ENCODE peak calls at places on chromosomes 6 and 20, in eight cellular contexts. One of them, this sample, is unnamed.

GRCh38 chr6:169160091-169160854 is 93.4 kb downstream of the THBS2 start:
- DNase-seq in lower leg skin: no peak
- DNase-seq in stimulated activated CD4-positive, alpha-beta T cell treated with anti-CD3 and anti-CD28 coated beads, Interleukin-1b, Interleukin-23, amount 100 ng/mL, for 24 hours: no peak
- DNase-seq in ureter: peak
- DNase-seq in RWPE1: no peak
- DNase-seq in GDM1: no peak
- DNase-seq in NCI-H460: no peak
- DNase-seq in GM10248: no peak
- DNase-seq in this sample: no peak

GRCh38 chr6:75852721-75853120 is 103.7 kb downstream of the MYO6 start:
- DNase-seq in lower leg skin: no peak
- DNase-seq in stimulated activated CD4-positive, alpha-beta T cell treated with anti-CD3 and anti-CD28 coated beads, Interleukin-1b, Interleukin-23, amount 100 ng/mL, for 24 hours: no peak
- DNase-seq in ureter: no peak
- DNase-seq in RWPE1: no peak
- DNase-seq in GDM1: no peak
- DNase-seq in NCI-H460: peak
- DNase-seq in GM10248: no peak
- DNase-seq in this sample: no peak

GRCh38 chr20:38874460-38875169 is 51.6 kb upstream of the FAM83D start:
- DNase-seq in lower leg skin: no peak
- DNase-seq in stimulated activated CD4-positive, alpha-beta T cell treated with anti-CD3 and anti-CD28 coated beads, Interleukin-1b, Interleukin-23, amount 100 ng/mL, for 24 hours: no peak
- DNase-seq in ureter: no peak
- DNase-seq in RWPE1: no peak
- DNase-seq in GDM1: peak
- DNase-seq in NCI-H460: no peak
- DNase-seq in GM10248: no peak
- DNase-seq in this sample: no peak

GRCh38 chr6:151324079-151324825 is 67.1 kb downstream of the ZBTB2 start:
- DNase-seq in lower leg skin: peak
- DNase-seq in stimulated activated CD4-positive, alpha-beta T cell treated with anti-CD3 and anti-CD28 coated beads, Interleukin-1b, Interleukin-23, amount 100 ng/mL, for 24 hours: peak
- DNase-seq in ureter: peak
- DNase-seq in RWPE1: peak
- DNase-seq in GDM1: peak
- DNase-seq in NCI-H460: peak
- DNase-seq in GM10248: peak
- DNase-seq in this sample: peak

GRCh38 chr6:102798631-102799030 is 1405.1 kb downstream of the GRIK2 start:
- DNase-seq in lower leg skin: no peak
- DNase-seq in stimulated activated CD4-positive, alpha-beta T cell treated with anti-CD3 and anti-CD28 coated beads, Interleukin-1b, Interleukin-23, amount 100 ng/mL, for 24 hours: no peak
- DNase-seq in ureter: no peak
- DNase-seq in RWPE1: no peak
- DNase-seq in GDM1: no peak
- DNase-seq in NCI-H460: peak
- DNase-seq in GM10248: no peak
- DNase-seq in this sample: peak

GRCh38 chr6:136526196-136526930 is 23.9 kb downstream of the MAP7 start:
- DNase-seq in lower leg skin: peak
- DNase-seq in stimulated activated CD4-positive, alpha-beta T cell treated with anti-CD3 and anti-CD28 coated beads, Interleukin-1b, Interleukin-23, amount 100 ng/mL, for 24 hours: no peak
- DNase-seq in ureter: peak
- DNase-seq in RWPE1: no peak
- DNase-seq in GDM1: peak
- DNase-seq in NCI-H460: no peak
- DNase-seq in GM10248: peak
- DNase-seq in this sample: peak

GRCh38 chr20:45469336-45470261 is at the start of gene WFDC2:
- DNase-seq in lower leg skin: no peak
- DNase-seq in stimulated activated CD4-positive, alpha-beta T cell treated with anti-CD3 and anti-CD28 coated beads, Interleukin-1b, Interleukin-23, amount 100 ng/mL, for 24 hours: no peak
- DNase-seq in ureter: peak
- DNase-seq in RWPE1: no peak
- DNase-seq in GDM1: no peak
- DNase-seq in NCI-H460: no peak
- DNase-seq in GM10248: no peak
- DNase-seq in this sample: no peak

GRCh38 chr20:2671977-2672376 is 8.0 kb upstream of the IDH3B start:
- DNase-seq in lower leg skin: no peak
- DNase-seq in stimulated activated CD4-positive, alpha-beta T cell treated with anti-CD3 and anti-CD28 coated beads, Interleukin-1b, Interleukin-23, amount 100 ng/mL, for 24 hours: no peak
- DNase-seq in ureter: no peak
- DNase-seq in RWPE1: no peak
- DNase-seq in GDM1: no peak
- DNase-seq in NCI-H460: no peak
- DNase-seq in GM10248: no peak
- DNase-seq in this sample: peak

GRCh38 chr6:166076625-166077024 is 91.0 kb downstream of the TBXT start:
- DNase-seq in lower leg skin: no peak
- DNase-seq in stimulated activated CD4-positive, alpha-beta T cell treated with anti-CD3 and anti-CD28 coated beads, Interleukin-1b, Interleukin-23, amount 100 ng/mL, for 24 hours: no peak
- DNase-seq in ureter: no peak
- DNase-seq in RWPE1: no peak
- DNase-seq in GDM1: no peak
- DNase-seq in NCI-H460: no peak
- DNase-seq in GM10248: no peak
- DNase-seq in this sample: no peak

GRCh38 chr6:163398104-163398503 is 16.4 kb upstream of the QKI start:
- DNase-seq in lower leg skin: no peak
- DNase-seq in stimulated activated CD4-positive, alpha-beta T cell treated with anti-CD3 and anti-CD28 coated beads, Interleukin-1b, Interleukin-23, amount 100 ng/mL, for 24 hours: no peak
- DNase-seq in ureter: no peak
- DNase-seq in RWPE1: no peak
- DNase-seq in GDM1: no peak
- DNase-seq in NCI-H460: no peak
- DNase-seq in GM10248: no peak
- DNase-seq in this sample: no peak

GRCh38 chr6:131013495-131013894 is 49.5 kb downstream of the EPB41L2 start:
- DNase-seq in lower leg skin: no peak
- DNase-seq in stimulated activated CD4-positive, alpha-beta T cell treated with anti-CD3 and anti-CD28 coated beads, Interleukin-1b, Interleukin-23, amount 100 ng/mL, for 24 hours: no peak
- DNase-seq in ureter: no peak
- DNase-seq in RWPE1: no peak
- DNase-seq in GDM1: no peak
- DNase-seq in NCI-H460: no peak
- DNase-seq in GM10248: no peak
- DNase-seq in this sample: no peak

GRCh38 chr6:163147988-163148387 is 266.5 kb upstream of the QKI start:
- DNase-seq in lower leg skin: no peak
- DNase-seq in stimulated activated CD4-positive, alpha-beta T cell treated with anti-CD3 and anti-CD28 coated beads, Interleukin-1b, Interleukin-23, amount 100 ng/mL, for 24 hours: no peak
- DNase-seq in ureter: no peak
- DNase-seq in RWPE1: no peak
- DNase-seq in GDM1: no peak
- DNase-seq in NCI-H460: no peak
- DNase-seq in GM10248: no peak
- DNase-seq in this sample: no peak

GRCh38 chr6:134452901-134453300 is 135.0 kb upstream of the SGK1 start:
- DNase-seq in lower leg skin: no peak
- DNase-seq in stimulated activated CD4-positive, alpha-beta T cell treated with anti-CD3 and anti-CD28 coated beads, Interleukin-1b, Interleukin-23, amount 100 ng/mL, for 24 hours: no peak
- DNase-seq in ureter: no peak
- DNase-seq in RWPE1: peak
- DNase-seq in GDM1: no peak
- DNase-seq in NCI-H460: no peak
- DNase-seq in GM10248: no peak
- DNase-seq in this sample: no peak

GRCh38 chr6:165704001-165704748 is 41.1 kb upstream of the PDE10A start:
- DNase-seq in lower leg skin: peak
- DNase-seq in stimulated activated CD4-positive, alpha-beta T cell treated with anti-CD3 and anti-CD28 coated beads, Interleukin-1b, Interleukin-23, amount 100 ng/mL, for 24 hours: no peak
- DNase-seq in ureter: no peak
- DNase-seq in RWPE1: no peak
- DNase-seq in GDM1: no peak
- DNase-seq in NCI-H460: no peak
- DNase-seq in GM10248: no peak
- DNase-seq in this sample: peak

GRCh38 chr6:14510038-14510437 is 392.5 kb downstream of the CD83 start:
- DNase-seq in lower leg skin: no peak
- DNase-seq in stimulated activated CD4-positive, alpha-beta T cell treated with anti-CD3 and anti-CD28 coated beads, Interleukin-1b, Interleukin-23, amount 100 ng/mL, for 24 hours: no peak
- DNase-seq in ureter: no peak
- DNase-seq in RWPE1: no peak
- DNase-seq in GDM1: no peak
- DNase-seq in NCI-H460: no peak
- DNase-seq in GM10248: no peak
- DNase-seq in this sample: no peak

GRCh38 chr20:34045930-34046329 is 52.2 kb downstream of the RALY start:
- DNase-seq in lower leg skin: no peak
- DNase-seq in stimulated activated CD4-positive, alpha-beta T cell treated with anti-CD3 and anti-CD28 coated beads, Interleukin-1b, Interleukin-23, amount 100 ng/mL, for 24 hours: no peak
- DNase-seq in ureter: no peak
- DNase-seq in RWPE1: no peak
- DNase-seq in GDM1: no peak
- DNase-seq in NCI-H460: no peak
- DNase-seq in GM10248: no peak
- DNase-seq in this sample: no peak

GRCh38 chr6:167000759-167001158 is 1.6 kb downstream of the CEP43 start:
- DNase-seq in lower leg skin: no peak
- DNase-seq in stimulated activated CD4-positive, alpha-beta T cell treated with anti-CD3 and anti-CD28 coated beads, Interleukin-1b, Interleukin-23, amount 100 ng/mL, for 24 hours: no peak
- DNase-seq in ureter: no peak
- DNase-seq in RWPE1: no peak
- DNase-seq in GDM1: no peak
- DNase-seq in NCI-H460: no peak
- DNase-seq in GM10248: no peak
- DNase-seq in this sample: no peak

GRCh38 chr20:22449115-22449973 is 135.0 kb downstream of the FOXA2 start:
- DNase-seq in lower leg skin: no peak
- DNase-seq in stimulated activated CD4-positive, alpha-beta T cell treated with anti-CD3 and anti-CD28 coated beads, Interleukin-1b, Interleukin-23, amount 100 ng/mL, for 24 hours: no peak
- DNase-seq in ureter: no peak
- DNase-seq in RWPE1: no peak
- DNase-seq in GDM1: no peak
- DNase-seq in NCI-H460: no peak
- DNase-seq in GM10248: no peak
- DNase-seq in this sample: no peak

GRCh38 chr20:52731086-52731485 is 241.1 kb upstream of the TSHZ2 start:
- DNase-seq in lower leg skin: no peak
- DNase-seq in stimulated activated CD4-positive, alpha-beta T cell treated with anti-CD3 and anti-CD28 coated beads, Interleukin-1b, Interleukin-23, amount 100 ng/mL, for 24 hours: no peak
- DNase-seq in ureter: no peak
- DNase-seq in RWPE1: no peak
- DNase-seq in GDM1: no peak
- DNase-seq in NCI-H460: no peak
- DNase-seq in GM10248: no peak
- DNase-seq in this sample: no peak

GRCh38 chr6:142885182-142885867 is 59.7 kb downstream of the HIVEP2 start:
- DNase-seq in lower leg skin: no peak
- DNase-seq in stimulated activated CD4-positive, alpha-beta T cell treated with anti-CD3 and anti-CD28 coated beads, Interleukin-1b, Interleukin-23, amount 100 ng/mL, for 24 hours: peak
- DNase-seq in ureter: no peak
- DNase-seq in RWPE1: peak
- DNase-seq in GDM1: no peak
- DNase-seq in NCI-H460: peak
- DNase-seq in GM10248: peak
- DNase-seq in this sample: peak

GRCh38 chr6:132797975-132798819 is at the start of gene SLC18B1:
- DNase-seq in lower leg skin: peak
- DNase-seq in stimulated activated CD4-positive, alpha-beta T cell treated with anti-CD3 and anti-CD28 coated beads, Interleukin-1b, Interleukin-23, amount 100 ng/mL, for 24 hours: peak
- DNase-seq in ureter: peak
- DNase-seq in RWPE1: peak
- DNase-seq in GDM1: no peak
- DNase-seq in NCI-H460: no peak
- DNase-seq in GM10248: peak
- DNase-seq in this sample: peak

GRCh38 chr6:40936810-40937209 is 102.2 kb downstream of the UNC5CL start:
- DNase-seq in lower leg skin: no peak
- DNase-seq in stimulated activated CD4-positive, alpha-beta T cell treated with anti-CD3 and anti-CD28 coated beads, Interleukin-1b, Interleukin-23, amount 100 ng/mL, for 24 hours: no peak
- DNase-seq in ureter: no peak
- DNase-seq in RWPE1: peak
- DNase-seq in GDM1: no peak
- DNase-seq in NCI-H460: no peak
- DNase-seq in GM10248: no peak
- DNase-seq in this sample: no peak

GRCh38 chr6:71134929-71135642 is 153.5 kb upstream of the OGFRL1 start:
- DNase-seq in lower leg skin: no peak
- DNase-seq in stimulated activated CD4-positive, alpha-beta T cell treated with anti-CD3 and anti-CD28 coated beads, Interleukin-1b, Interleukin-23, amount 100 ng/mL, for 24 hours: no peak
- DNase-seq in ureter: no peak
- DNase-seq in RWPE1: no peak
- DNase-seq in GDM1: no peak
- DNase-seq in NCI-H460: no peak
- DNase-seq in GM10248: no peak
- DNase-seq in this sample: no peak

GRCh38 chr6:112251170-112251945 is 3.0 kb downstream of the LAMA4 start:
- DNase-seq in lower leg skin: peak
- DNase-seq in stimulated activated CD4-positive, alpha-beta T cell treated with anti-CD3 and anti-CD28 coated beads, Interleukin-1b, Interleukin-23, amount 100 ng/mL, for 24 hours: no peak
- DNase-seq in ureter: no peak
- DNase-seq in RWPE1: no peak
- DNase-seq in GDM1: no peak
- DNase-seq in NCI-H460: no peak
- DNase-seq in GM10248: no peak
- DNase-seq in this sample: no peak

GRCh38 chr20:17680128-17680835 is 1.8 kb downstream of the RRBP1 start:
- DNase-seq in lower leg skin: peak
- DNase-seq in stimulated activated CD4-positive, alpha-beta T cell treated with anti-CD3 and anti-CD28 coated beads, Interleukin-1b, Interleukin-23, amount 100 ng/mL, for 24 hours: no peak
- DNase-seq in ureter: peak
- DNase-seq in RWPE1: peak
- DNase-seq in GDM1: no peak
- DNase-seq in NCI-H460: peak
- DNase-seq in GM10248: no peak
- DNase-seq in this sample: peak